ENCODE peak calls at places on chromosomes 2 and 18, in five cellular contexts. U is PC-9; Y is endothelial cell; B is stimulated activated CD8-positive, alpha-beta memory T cell treated with anti-CD3 and anti-CD28 coated beads, Interleukin-7, amount 100 ng/mL, for 1 hour; M is ureter. A is an unnamed sample.

GRCh38 chr2:182718459-182718858 is 2.4 kb downstream of the DNAJC10 start:
- DNase-seq in Y (no peak), B (no peak), U (no peak), M (no peak), A (no peak)

GRCh38 chr2:119111115-119111975 is 47.2 kb downstream of the C1QL2 start:
- DNase-seq in U (peak), Y (no peak), M (no peak), B (no peak), A (no peak)

GRCh38 chr18:33821503-33821902 is 243.5 kb downstream of the ASXL3 start:
- DNase-seq in M (no peak), B (no peak), U (no peak), Y (no peak), A (peak)

GRCh38 chr18:76827205-76827885 is 5.0 kb downstream of the ZNF236 start:
- DNase-seq in B (no peak), U (no peak), Y (no peak), M (no peak), A (no peak)

GRCh38 chr2:219662566-219662965 is 35.1 kb downstream of the SLC4A3 start:
- DNase-seq in U (peak), B (no peak), Y (no peak), M (no peak), A (no peak)

GRCh38 chr2:196783431-196784094 is 15.9 kb downstream of the GTF3C3 start:
- DNase-seq in U (no peak), Y (no peak), M (no peak), B (no peak), A (peak)

GRCh38 chr2:168465594-168465993 is 9.5 kb downstream of the CERS6 start:
- DNase-seq in M (no peak), B (no peak), U (no peak), Y (no peak), A (no peak)

GRCh38 chr18:50473896-50474295 is 86.0 kb upstream of the MAPK4 start:
- DNase-seq in U (no peak), Y (no peak), M (no peak), B (no peak), A (no peak)

GRCh38 chr2:202635441-202636296 is 900 bp downstream of the FAM117B start:
- DNase-seq in M (peak), U (peak), Y (peak), B (peak), A (peak)

GRCh38 chr2:172859821-172860707 is 124.4 kb downstream of the RAPGEF4 start:
- DNase-seq in M (no peak), B (no peak), Y (no peak), U (no peak), A (no peak)

GRCh38 chr2:191206613-191207471 is 38.4 kb upstream of the MYO1B start:
- DNase-seq in B (peak), U (no peak), Y (no peak), M (no peak), A (no peak)

GRCh38 chr18:41858761-41859555 is 96.1 kb upstream of the PIK3C3 start:
- DNase-seq in B (no peak), M (no peak), U (no peak), Y (no peak), A (no peak)

GRCh38 chr18:53946561-53946960 is 277.9 kb downstream of the MBD2 start:
- DNase-seq in U (no peak), M (no peak), Y (no peak), B (no peak), A (peak)

GRCh38 chr2:181724662-181725061 is 44.3 kb upstream of the NEUROD1 start:
- DNase-seq in U (no peak), M (no peak), Y (no peak), B (no peak), A (no peak)

GRCh38 chr2:112189001-112189556 is 50.9 kb downstream of the FBLN7 start:
- DNase-seq in Y (no peak), B (no peak), U (no peak), M (no peak), A (no peak)

GRCh38 chr2:174026122-174026845 is 61.1 kb upstream of the SP3 start:
- DNase-seq in Y (no peak), B (no peak), M (peak), U (no peak), A (no peak)

GRCh38 chr2:236828002-236828401 is 257.7 kb upstream of the COPS8 start:
- DNase-seq in Y (no peak), U (no peak), M (no peak), B (no peak), A (no peak)

GRCh38 chr2:240374085-240374907 is 61.2 kb upstream of the GPC1 start:
- DNase-seq in Y (no peak), U (peak), M (peak), B (no peak), A (peak)

GRCh38 chr2:11701206-11701605 is 31.2 kb upstream of the NTSR2 start:
- DNase-seq in Y (no peak), B (no peak), M (no peak), U (peak), A (no peak)

GRCh38 chr18:64202836-64203235 is 53.9 kb upstream of the LINC00305 start:
- DNase-seq in Y (no peak), M (no peak), B (no peak), U (peak), A (no peak)

GRCh38 chr18:61756244-61756643 is 136.6 kb downstream of the RNF152 start:
- DNase-seq in Y (no peak), U (no peak), M (no peak), B (no peak), A (no peak)

GRCh38 chr2:119338826-119339561 is 27.6 kb downstream of the C2orf76 start:
- DNase-seq in U (no peak), B (peak), Y (no peak), M (peak), A (no peak)

GRCh38 chr18:22470511-22471181 is 52.9 kb upstream of the CTAGE1 start:
- DNase-seq in B (no peak), U (no peak), M (no peak), Y (no peak), A (no peak)

GRCh38 chr2:101515512-101515911 is 40.6 kb upstream of the RFX8 start:
- DNase-seq in B (no peak), U (no peak), Y (no peak), M (no peak), A (peak)

GRCh38 chr18:9673296-9674251 is 34.5 kb upstream of the RAB31 start:
- DNase-seq in Y (no peak), B (no peak), U (peak), M (peak), A (peak)

GRCh38 chr2:47950340-47951280 is 44.3 kb upstream of the FBXO11 start:
- DNase-seq in B (no peak), U (no peak), M (no peak), Y (no peak), A (no peak)

A was measured in osteoblast.